ENCODE peak calls at places on chromosome 12, in four cellular contexts. J is CD4-positive, alpha-beta T cell; E is ovary; V is astrocyte. X is an unnamed sample.

GRCh38 chr12:17079251-17079909 is 473.4 kb upstream of the LMO3 start:
- DNase-seq in J (no peak), E (no peak), V (no peak), X (no peak)

GRCh38 chr12:47990351-47991105 is 13.7 kb downstream of the COL2A1 start:
- DNase-seq in J (peak; percentile 19), E (no peak), V (no peak), X (peak; percentile 71)

GRCh38 chr12:23906329-23906728 is 43.1 kb downstream of the SOX5 start:
- DNase-seq in J (no peak), E (no peak), V (peak; percentile 94), X (no peak)

GRCh38 chr12:9064201-9064814 is 51.4 kb downstream of the A2M start:
- DNase-seq in J (peak; percentile 28), E (peak; percentile 71), V (peak; percentile 23), X (peak; percentile 72)

GRCh38 chr12:106652510-106653015 is 69.8 kb downstream of the RFX4 start:
- DNase-seq in J (no peak), E (no peak), V (no peak), X (no peak)

GRCh38 chr12:1126089-1126488 is 135.1 kb downstream of the ERC1 start:
- DNase-seq in J (no peak), E (no peak), V (no peak), X (no peak)

GRCh38 chr12:70417121-70417520 is 51.0 kb downstream of the KCNMB4 start:
- DNase-seq in J (no peak), E (no peak), V (no peak), X (no peak)

GRCh38 chr12:39392154-39392925 is 50.6 kb downstream of the KIF21A start:
- DNase-seq in J (no peak), E (no peak), V (no peak), X (no peak)

GRCh38 chr12:77239617-77240016 is 174.2 kb upstream of the E2F7 start:
- DNase-seq in J (no peak), E (no peak), V (no peak), X (no peak)

GRCh38 chr12:103529306-103529705 is 33.5 kb upstream of the C12orf42 start:
- DNase-seq in J (no peak), E (no peak), V (no peak), X (no peak)

GRCh38 chr12:71746983-71747611 is 7.6 kb upstream of the RAB21 start:
- DNase-seq in J (peak; percentile 25), E (no peak), V (peak; percentile 36), X (peak; percentile 49)

GRCh38 chr12:53047221-53048032 is 2.4 kb upstream of the TNS2 start:
- DNase-seq in J (peak; percentile 56), E (peak; percentile 91), V (peak; percentile 74), X (peak; percentile 88)
- TF ChIP-seq CTCF in J (no peak), E (peak; percentile 36), V (no peak), X (peak; percentile 75)

DNA sequence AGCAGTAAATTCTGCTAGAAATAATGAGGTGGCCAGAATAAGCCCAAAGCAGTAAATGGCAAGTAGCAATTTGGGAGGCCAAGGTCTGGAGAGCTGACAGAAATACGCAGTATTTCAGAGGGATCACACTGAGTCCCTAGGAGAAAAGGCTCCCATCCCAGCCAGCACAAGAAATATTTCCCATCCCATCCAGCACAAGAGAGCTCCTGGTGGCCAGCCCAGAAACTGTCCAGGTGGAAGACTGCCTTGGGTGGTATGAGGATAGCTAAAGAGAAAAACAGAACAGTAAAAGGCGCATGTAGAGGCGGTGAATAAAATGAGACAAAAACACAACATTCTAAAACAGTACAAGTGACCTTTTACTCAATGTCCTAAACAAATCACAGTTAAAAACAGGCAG is 120.7 kb downstream of the HECTD4 start:
- DNase-seq in J (no peak), E (no peak), V (no peak), X (no peak)
- TF ChIP-seq CTCF in J (no peak), E (no peak), V (peak; percentile 18), X (no peak)

DNA sequence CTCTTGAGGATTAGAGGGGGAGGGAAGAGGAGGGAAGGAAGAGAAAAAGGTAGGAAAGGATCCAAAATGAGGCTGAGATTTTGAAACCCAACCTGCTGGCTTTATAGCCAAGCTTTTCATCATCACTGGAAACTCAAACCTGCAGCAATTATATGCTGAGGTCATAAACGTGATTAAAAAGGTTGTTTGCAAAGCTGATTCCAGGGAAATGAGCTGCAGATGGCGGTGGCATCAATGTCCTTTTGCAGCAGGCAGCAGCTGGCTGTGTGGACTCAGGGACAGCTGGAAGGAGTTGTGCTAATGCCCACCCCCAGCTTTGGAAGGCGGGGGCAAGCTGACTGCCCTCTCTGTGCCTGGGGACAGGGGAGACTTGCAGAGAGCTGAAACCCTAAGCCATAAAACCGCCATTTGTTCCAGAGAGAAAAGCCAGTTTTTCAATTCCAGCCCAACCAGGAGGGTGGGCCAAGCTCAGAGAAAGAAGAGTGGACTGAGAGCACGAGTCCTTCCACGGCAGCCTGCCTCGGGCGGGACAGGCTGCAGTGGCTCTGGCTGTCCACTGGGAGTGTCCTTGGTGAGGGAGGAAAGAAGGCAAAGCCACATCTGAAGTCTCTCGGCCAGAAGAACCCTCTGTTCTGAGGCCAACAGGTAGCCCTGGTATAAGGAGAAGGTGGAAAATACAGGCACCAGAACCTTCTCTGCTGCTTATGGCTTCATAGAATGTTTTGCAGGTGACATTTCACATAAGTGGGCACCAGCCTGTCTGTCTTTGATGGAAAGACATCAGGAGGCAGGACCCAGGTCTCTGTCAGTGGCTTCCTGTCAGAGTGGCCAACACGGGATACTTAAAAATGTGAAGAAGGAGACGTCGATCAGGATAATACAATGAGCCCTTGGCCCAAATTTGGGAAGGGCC is 90.7 kb downstream of the SINHCAF start:
- DNase-seq in J (no peak), E (no peak), V (peak; percentile 36), X (no peak)
- TF ChIP-seq CTCF in J (no peak), E (no peak), V (peak; percentile 38), X (no peak)

GRCh38 chr12:130290114-130290513 is 47.6 kb upstream of the PIWIL1 start:
- DNase-seq in J (no peak), E (no peak), V (no peak), X (no peak)

GRCh38 chr12:130286741-130287140 is 50.9 kb upstream of the PIWIL1 start:
- DNase-seq in J (no peak), E (no peak), V (no peak), X (no peak)

GRCh38 chr12:130281157-130281799 is 56.4 kb upstream of the PIWIL1 start:
- DNase-seq in J (no peak), E (peak; percentile 53), V (no peak), X (peak; percentile 18)

GRCh38 chr12:130288201-130288600 is 49.5 kb upstream of the PIWIL1 start:
- DNase-seq in J (no peak), E (no peak), V (no peak), X (no peak)

GRCh38 chr12:130286041-130286440 is 51.6 kb upstream of the PIWIL1 start:
- DNase-seq in J (no peak), E (no peak), V (no peak), X (no peak)
- TF ChIP-seq CTCF in J (no peak), E (no peak), V (no peak), X (no peak)

GRCh38 chr12:58247633-58248032 is 306.3 kb downstream of the ATP23 start:
- DNase-seq in J (no peak), E (no peak), V (no peak), X (no peak)
- TF ChIP-seq CTCF in J (no peak), E (no peak), V (no peak), X (no peak)

X was measured in GM10248.